ENCODE peak calls at places on chromosomes 6 and 20, in six cellular contexts. T, M, A, X, H and F are unnamed samples.

GRCh38 chr6:19697744-19698290 is 139.4 kb upstream of the ID4 start:
- DNase-seq in T (peak; percentile 58), M (no peak), A (no peak), X (no peak), H (no peak), F (no peak)

GRCh38 chr6:144033816-144034540 is 25.9 kb upstream of the PLAGL1 start:
- DNase-seq in T (peak; percentile 56), M (no peak), A (no peak), X (no peak), H (no peak), F (peak; percentile 55)

GRCh38 chr20:51311636-51312479 is 230.7 kb downstream of the NFATC2 start:
- DNase-seq in T (no peak), M (no peak), A (no peak), X (no peak), H (no peak), F (no peak)

GRCh38 chr6:16985484-16986284 is 116.2 kb upstream of the STMND1 start:
- DNase-seq in T (peak; percentile 69), M (no peak), A (peak; percentile 6), X (no peak), H (peak; percentile 70), F (no peak)

GRCh38 chr20:51042657-51043247 is 19.8 kb upstream of the KCNG1 start:
- DNase-seq in T (no peak), M (no peak), A (no peak), X (peak; percentile 54), H (no peak), F (no peak)

GRCh38 chr6:47780510-47781356 is 1.1 kb upstream of the OPN5 start:
- DNase-seq in T (peak; percentile 79), M (no peak), A (peak; percentile 9), X (no peak), H (no peak), F (peak; percentile 35)

GRCh38 chr6:157258878-157259277 is 64.4 kb downstream of the TMEM242 start:
- DNase-seq in T (no peak), M (no peak), A (no peak), X (peak; percentile 77), H (no peak), F (peak; percentile 75)

GRCh38 chr6:14258695-14259655 is 141.4 kb downstream of the CD83 start:
- DNase-seq in T (no peak), M (no peak), A (no peak), X (no peak), H (no peak), F (no peak)

GRCh38 chr6:65786815-65787214 is 79.8 kb upstream of the EYS start:
- DNase-seq in T (no peak), M (peak; percentile 32), A (no peak), X (no peak), H (no peak), F (no peak)

GRCh38 chr6:132715204-132715603 is 1.3 kb upstream of the VNN1 start:
- DNase-seq in T (peak; percentile 92), M (no peak), A (peak; percentile 43), X (no peak), H (peak; percentile 68), F (no peak)

GRCh38 chr6:74113901-74114300 is 417.9 kb downstream of the CD109 start:
- DNase-seq in T (no peak), M (no peak), A (no peak), X (no peak), H (no peak), F (no peak)

GRCh38 chr20:51763965-51764602 is 4.1 kb downstream of the ATP9A start:
- DNase-seq in T (peak; percentile 44), M (no peak), A (no peak), X (no peak), H (no peak), F (no peak)

GRCh38 chr20:8438748-8439147 is 306.7 kb downstream of the PLCB1 start:
- DNase-seq in T (no peak), M (no peak), A (no peak), X (no peak), H (no peak), F (no peak)

GRCh38 chr20:34583524-34583923 is 25.0 kb downstream of the MAP1LC3A start:
- DNase-seq in T (no peak), M (no peak), A (no peak), X (no peak), H (no peak), F (no peak)

DNA sequence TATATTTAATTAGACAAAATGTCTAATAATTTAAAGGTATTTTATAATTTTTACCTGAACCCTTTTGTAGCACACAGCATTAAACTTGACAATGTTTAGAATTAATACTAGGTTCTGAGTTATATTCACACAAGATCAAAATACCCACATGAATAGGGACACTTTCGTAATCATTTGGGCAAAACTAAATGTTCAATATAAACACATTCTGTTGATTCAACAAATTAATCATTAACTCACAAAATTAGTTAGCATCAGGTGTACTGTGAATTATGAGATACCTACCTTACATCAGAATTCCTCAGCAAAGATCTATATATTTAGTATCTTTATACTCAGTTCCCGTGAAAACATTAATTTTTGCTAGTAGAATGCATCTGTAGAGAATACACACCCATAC is 481.5 kb upstream of the MANEA start:
- DNase-seq in T (no peak), M (no peak), A (no peak), X (no peak), H (no peak), F (no peak)
- H3K27ac ChIP-seq in T (no peak overlapping the region), M (no peak overlapping the region), A (no peak overlapping the region), X (no peak overlapping the region), H (no peak overlapping the region), F (no peak overlapping the region)

DNA sequence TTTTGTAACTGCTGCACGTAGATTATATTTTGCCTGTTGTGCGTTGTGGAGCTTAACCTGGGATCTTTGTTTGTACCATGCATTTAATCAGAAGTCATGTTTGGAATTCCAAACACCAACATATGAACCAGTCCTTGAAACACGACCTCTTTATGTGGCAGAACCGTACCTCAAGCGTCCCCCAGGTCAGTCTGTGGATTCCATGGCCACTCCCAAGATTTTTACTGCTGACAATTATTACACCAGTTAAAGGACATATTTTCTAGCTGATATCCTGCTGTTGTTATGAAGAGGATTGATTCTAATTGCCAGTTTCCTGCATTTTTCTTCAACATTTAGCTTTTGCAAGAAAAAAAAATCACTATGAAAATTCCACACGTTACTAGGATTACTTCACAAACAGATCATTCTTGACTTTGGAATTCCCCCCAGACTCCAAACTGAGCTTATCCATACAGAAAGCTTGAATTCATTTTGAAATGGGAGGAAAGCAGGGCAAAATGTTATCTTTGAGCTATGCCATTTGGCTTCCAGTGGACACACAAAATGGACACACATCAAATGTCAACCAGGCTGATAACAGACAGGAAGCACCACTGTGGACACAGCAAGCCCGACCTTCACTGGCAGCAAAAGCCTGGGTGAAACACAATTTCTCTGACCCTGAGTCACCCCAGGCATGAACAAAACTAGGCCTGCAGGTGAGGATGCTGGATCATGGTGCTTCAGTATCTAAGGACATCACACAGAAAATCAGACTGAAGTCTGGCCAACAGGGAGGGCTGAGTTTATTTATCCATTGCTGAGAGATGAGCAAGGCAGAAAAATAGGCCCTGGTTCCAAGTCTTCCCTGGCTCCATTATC is 542.9 kb upstream of the JAG1 start:
- DNase-seq in T (peak; percentile 77), M (no peak), A (no peak), X (no peak), H (no peak), F (no peak)
- H3K27ac ChIP-seq in T (peak overlapping the region; percentile 84), M (no peak overlapping the region), A (no peak overlapping the region), X (peak overlapping the region; percentile 49), H (peak overlapping the region; percentile 1), F (peak overlapping the region; percentile 46)

GRCh38 chr6:25232478-25232877 is 46.7 kb upstream of the CARMIL1 start:
- DNase-seq in T (no peak), M (no peak), A (peak; percentile 51), X (no peak), H (no peak), F (no peak)
- H3K27ac ChIP-seq in T (no peak overlapping the region), M (no peak overlapping the region), A (peak overlapping the region; percentile 13), X (no peak overlapping the region), H (no peak overlapping the region), F (no peak overlapping the region)

DNA sequence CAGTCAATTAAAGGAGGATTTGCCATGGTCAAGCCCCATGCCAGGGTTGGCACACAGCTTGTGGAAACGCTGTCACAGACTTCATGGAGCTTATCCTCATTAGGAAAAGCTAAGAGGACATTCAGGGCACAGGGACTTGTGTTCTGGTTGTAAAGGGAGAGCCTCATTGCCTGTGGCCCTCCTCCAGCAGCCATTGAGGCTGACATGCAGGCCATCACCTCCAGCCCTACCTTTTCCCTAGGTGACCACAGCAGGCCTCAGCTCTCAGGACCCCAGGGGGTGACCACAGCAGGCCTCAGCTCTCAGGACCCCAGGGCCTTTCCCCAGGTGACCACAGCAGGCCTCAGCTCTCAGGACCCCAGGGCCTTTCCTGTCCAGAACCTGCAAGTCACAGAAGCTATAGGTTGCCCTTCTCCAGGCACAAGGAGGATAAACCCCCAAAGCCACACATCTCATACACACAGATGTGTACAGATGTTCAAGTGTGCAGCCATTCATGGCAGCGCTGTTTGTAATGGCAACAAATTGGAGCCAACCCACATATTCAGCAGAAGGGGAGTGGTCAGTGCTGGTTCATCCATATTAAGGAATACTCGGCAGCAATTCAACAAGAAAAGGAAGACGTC is 26.1 kb downstream of the DUSP22 start:
- DNase-seq in T (no peak), M (no peak), A (no peak), X (peak; percentile 69), H (no peak), F (no peak)
- H3K27ac ChIP-seq in T (no peak overlapping the region), M (no peak overlapping the region), A (no peak overlapping the region), X (no peak overlapping the region), H (no peak overlapping the region), F (no peak overlapping the region)

DNA sequence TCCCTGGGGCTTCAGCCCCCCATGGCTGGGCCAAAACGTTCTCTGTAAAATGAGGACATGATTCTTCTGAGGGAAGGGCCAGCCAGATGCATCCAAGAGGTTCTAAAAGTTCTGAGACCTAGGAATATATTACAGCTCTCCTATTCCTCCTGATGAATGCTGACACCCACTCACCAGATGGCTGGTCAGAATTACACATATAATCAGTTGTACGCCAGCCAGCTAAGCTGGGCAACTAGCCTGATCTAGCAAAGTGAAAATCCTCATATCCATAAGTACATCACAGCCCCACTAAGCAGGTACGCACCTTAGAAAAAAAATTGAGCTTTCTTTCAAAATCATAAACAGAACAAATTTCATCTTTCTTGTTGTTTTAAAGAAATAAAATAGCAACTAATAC is 34.8 kb downstream of the C6orf118 start:
- DNase-seq in T (no peak), M (no peak), A (no peak), X (no peak), H (no peak), F (no peak)
- H3K27ac ChIP-seq in T (no peak overlapping the region), M (no peak overlapping the region), A (no peak overlapping the region), X (no peak overlapping the region), H (no peak overlapping the region), F (no peak overlapping the region)

GRCh38 chr20:61460261-61461047 is 208.4 kb downstream of the CDH4 start:
- DNase-seq in T (no peak), M (no peak), A (no peak), X (no peak), H (no peak), F (no peak)

GRCh38 chr20:61458146-61458746 is 206.2 kb downstream of the CDH4 start:
- DNase-seq in T (no peak), M (no peak), A (no peak), X (no peak), H (no peak), F (no peak)

GRCh38 chr20:61459266-61459665 is 207.2 kb downstream of the CDH4 start:
- DNase-seq in T (no peak), M (no peak), A (no peak), X (no peak), H (no peak), F (no peak)

GRCh38 chr20:61461459-61461858 is 209.4 kb downstream of the CDH4 start:
- DNase-seq in T (no peak), M (no peak), A (no peak), X (no peak), H (no peak), F (no peak)

GRCh38 chr20:61459705-61460104 is 207.6 kb downstream of the CDH4 start:
- DNase-seq in T (no peak), M (no peak), A (no peak), X (no peak), H (no peak), F (no peak)
- H3K27ac ChIP-seq in T (no peak overlapping the region), M (no peak overlapping the region), A (no peak overlapping the region), X (no peak overlapping the region), H (no peak overlapping the region), F (no peak overlapping the region)